ENCODE peak calls at places on chromosomes 13 and 19, in four cellular contexts. F is T-helper 17 cell, G is heart left ventricle, Z is Peyer's patch. L is an unnamed sample.

GRCh38 chr19:50513746-50514345 is at the start of gene ASPDH:
- DNase-seq in F (no peak), G (peak), Z (no peak), L (peak)

GRCh38 chr13:29885967-29886366 is 35.5 kb upstream of the UBL3 start:
- DNase-seq in F (no peak), G (no peak), Z (no peak), L (no peak)

GRCh38 chr19:34480971-34481821 is at the start of gene WTIP:
- DNase-seq in F (no peak), G (peak), Z (peak), L (peak)

GRCh38 chr19:49436381-49437017 is 4.8 kb downstream of the SLC17A7 start:
- DNase-seq in F (peak), G (no peak), Z (no peak), L (no peak)

GRCh38 chr13:73672492-73672891 is 461.7 kb downstream of the KLF12 start:
- DNase-seq in F (no peak), G (no peak), Z (no peak), L (no peak)

GRCh38 chr19:2761309-2761677 is 21.5 kb upstream of the SLC39A3 start:
- DNase-seq in F (no peak), G (no peak), Z (no peak), L (no peak)

GRCh38 chr19:49125025-49125731 is 5.8 kb downstream of the PPFIA3 start:
- DNase-seq in F (no peak), G (no peak), Z (peak), L (no peak)

GRCh38 chr19:51417107-51417806 is at the start of gene SIGLEC10:
- DNase-seq in F (no peak), G (peak), Z (peak), L (peak)

GRCh38 chr19:40565355-40565754 is 11.3 kb upstream of the SHKBP1 start:
- DNase-seq in F (no peak), G (peak), Z (no peak), L (no peak)

GRCh38 chr19:40078377-40078776 is 12.4 kb downstream of the ZNF780A start:
- DNase-seq in F (no peak), G (no peak), Z (no peak), L (no peak)

GRCh38 chr19:58261600-58261967 is 17.2 kb upstream of the ZNF8 start:
- DNase-seq in F (no peak), G (no peak), Z (no peak), L (no peak)